ENCODE peak calls at places on chromosomes 4 and X, in ten cellular contexts. One of them, this sample, is unnamed.

GRCh38 chr4:123352240-123352945 is 44.2 kb upstream of the SPRY1 start:
- DNase-seq in trophoblast cell: no peak
- DNase-seq in left colon: no peak
- DNase-seq in H4: peak; percentile 48
- DNase-seq in AG10803: peak; percentile 81
- DNase-seq in activated T-helper 9 cell treated with anti-CD3 and anti-CD28 coated beads, Interleukin-2, amount 50 U/mL, for 16 hours: no peak
- DNase-seq in thyroid gland: peak; percentile 34
- DNase-seq in left lung: no peak
- DNase-seq in NCI-H774: no peak
- DNase-seq in head of caudate nucleus: no peak
- DNase-seq in this sample: no peak

GRCh38 chrX:63349307-63349706 is 1.8 kb downstream of the SPIN4 start:
- DNase-seq in left colon: no peak
- DNase-seq in H4: no peak
- DNase-seq in trophoblast cell: no peak
- DNase-seq in NCI-H774: peak; percentile 10
- DNase-seq in activated T-helper 9 cell treated with anti-CD3 and anti-CD28 coated beads, Interleukin-2, amount 50 U/mL, for 16 hours: no peak
- DNase-seq in left lung: no peak
- DNase-seq in head of caudate nucleus: no peak
- DNase-seq in AG10803: no peak
- DNase-seq in thyroid gland: no peak
- DNase-seq in this sample: no peak

GRCh38 chrX:74133156-74133796 is 170.7 kb upstream of the ZCCHC13 start:
- DNase-seq in left colon: no peak
- DNase-seq in H4: peak; percentile 52
- DNase-seq in activated T-helper 9 cell treated with anti-CD3 and anti-CD28 coated beads, Interleukin-2, amount 50 U/mL, for 16 hours: no peak
- DNase-seq in AG10803: peak; percentile 69
- DNase-seq in NCI-H774: peak; percentile 20
- DNase-seq in trophoblast cell: no peak
- DNase-seq in head of caudate nucleus: no peak
- DNase-seq in thyroid gland: no peak
- DNase-seq in left lung: no peak
- DNase-seq in this sample: peak; percentile 64

GRCh38 chr4:188002346-188002745 is 6.8 kb downstream of the ZFP42 start:
- DNase-seq in AG10803: no peak
- DNase-seq in left colon: no peak
- DNase-seq in NCI-H774: no peak
- DNase-seq in head of caudate nucleus: no peak
- DNase-seq in left lung: no peak
- DNase-seq in thyroid gland: no peak
- DNase-seq in H4: no peak
- DNase-seq in trophoblast cell: no peak
- DNase-seq in activated T-helper 9 cell treated with anti-CD3 and anti-CD28 coated beads, Interleukin-2, amount 50 U/mL, for 16 hours: no peak
- DNase-seq in this sample: no peak

GRCh38 chrX:148290937-148291336 is 209.5 kb upstream of the AFF2 start:
- DNase-seq in activated T-helper 9 cell treated with anti-CD3 and anti-CD28 coated beads, Interleukin-2, amount 50 U/mL, for 16 hours: no peak
- DNase-seq in left lung: no peak
- DNase-seq in AG10803: no peak
- DNase-seq in left colon: no peak
- DNase-seq in NCI-H774: no peak
- DNase-seq in thyroid gland: no peak
- DNase-seq in H4: no peak
- DNase-seq in trophoblast cell: no peak
- DNase-seq in head of caudate nucleus: no peak
- DNase-seq in this sample: no peak

GRCh38 chrX:18676470-18676869 is 4.6 kb upstream of the RS1 start:
- DNase-seq in head of caudate nucleus: no peak
- DNase-seq in H4: no peak
- DNase-seq in AG10803: no peak
- DNase-seq in left colon: no peak
- DNase-seq in trophoblast cell: no peak
- DNase-seq in activated T-helper 9 cell treated with anti-CD3 and anti-CD28 coated beads, Interleukin-2, amount 50 U/mL, for 16 hours: no peak
- DNase-seq in left lung: no peak
- DNase-seq in NCI-H774: no peak
- DNase-seq in thyroid gland: peak; percentile 18
- DNase-seq in this sample: no peak

GRCh38 chrX:71945435-71945834 is 34.8 kb downstream of the NHSL2 start:
- DNase-seq in H4: no peak
- DNase-seq in trophoblast cell: no peak
- DNase-seq in AG10803: no peak
- DNase-seq in thyroid gland: no peak
- DNase-seq in NCI-H774: no peak
- DNase-seq in left colon: no peak
- DNase-seq in activated T-helper 9 cell treated with anti-CD3 and anti-CD28 coated beads, Interleukin-2, amount 50 U/mL, for 16 hours: no peak
- DNase-seq in head of caudate nucleus: no peak
- DNase-seq in left lung: no peak
- DNase-seq in this sample: no peak

GRCh38 chrX:151488677-151489076 is 74.8 kb upstream of the PASD1 start:
- DNase-seq in H4: peak; percentile 16
- DNase-seq in activated T-helper 9 cell treated with anti-CD3 and anti-CD28 coated beads, Interleukin-2, amount 50 U/mL, for 16 hours: no peak
- DNase-seq in left colon: no peak
- DNase-seq in NCI-H774: peak; percentile 2
- DNase-seq in thyroid gland: no peak
- DNase-seq in head of caudate nucleus: no peak
- DNase-seq in trophoblast cell: no peak
- DNase-seq in AG10803: no peak
- DNase-seq in left lung: no peak
- DNase-seq in this sample: no peak

GRCh38 chr4:57430706-57431105 is 320.5 kb upstream of the IGFBP7 start:
- DNase-seq in trophoblast cell: no peak
- DNase-seq in AG10803: no peak
- DNase-seq in NCI-H774: no peak
- DNase-seq in H4: no peak
- DNase-seq in left lung: no peak
- DNase-seq in activated T-helper 9 cell treated with anti-CD3 and anti-CD28 coated beads, Interleukin-2, amount 50 U/mL, for 16 hours: no peak
- DNase-seq in left colon: no peak
- DNase-seq in head of caudate nucleus: no peak
- DNase-seq in thyroid gland: no peak
- DNase-seq in this sample: no peak